ENCODE peak calls at places on chromosomes 11 and 22, in five cellular contexts. One of them, this sample, is unnamed.

GRCh38 chr11:14133381-14133780 is 170.9 kb downstream of the SPON1 start:
- DNase-seq in lower lobe of right lung: no peak
- DNase-seq in NCI-H2081: no peak
- DNase-seq in AML-193: no peak
- DNase-seq in B cell: no peak
- DNase-seq in this sample: no peak

GRCh38 chr22:29798318-29798717 is 31.1 kb downstream of the UQCR10 start:
- DNase-seq in NCI-H2081: no peak
- DNase-seq in AML-193: no peak
- DNase-seq in B cell: no peak
- DNase-seq in lower lobe of right lung: no peak
- DNase-seq in this sample: no peak

GRCh38 chr11:132022718-132023117 is 652.3 kb downstream of the NTM start:
- DNase-seq in NCI-H2081: no peak
- DNase-seq in AML-193: no peak
- DNase-seq in lower lobe of right lung: no peak
- DNase-seq in B cell: no peak
- DNase-seq in this sample: peak; percentile 94

GRCh38 chr11:70400643-70401042 is 2.3 kb downstream of the CTTN start:
- DNase-seq in AML-193: no peak
- DNase-seq in NCI-H2081: no peak
- DNase-seq in B cell: no peak
- DNase-seq in lower lobe of right lung: no peak
- DNase-seq in this sample: no peak

GRCh38 chr22:49255154-49255553 is 572.5 kb downstream of the BRD1 start:
- DNase-seq in NCI-H2081: no peak
- DNase-seq in B cell: no peak
- DNase-seq in AML-193: no peak
- DNase-seq in lower lobe of right lung: no peak
- DNase-seq in this sample: no peak

GRCh38 chr11:46640034-46640788 is 22.9 kb downstream of the ATG13 start:
- DNase-seq in NCI-H2081: no peak
- DNase-seq in B cell: no peak
- DNase-seq in AML-193: no peak
- DNase-seq in lower lobe of right lung: no peak
- DNase-seq in this sample: no peak

GRCh38 chr11:28209906-28210305 is 101.7 kb downstream of the METTL15 start:
- DNase-seq in AML-193: no peak
- DNase-seq in B cell: no peak
- DNase-seq in NCI-H2081: no peak
- DNase-seq in lower lobe of right lung: no peak
- DNase-seq in this sample: peak; percentile 23

GRCh38 chr11:108754901-108755625 is 90.2 kb downstream of the DDX10 start:
- DNase-seq in B cell: no peak
- DNase-seq in NCI-H2081: peak; percentile 29
- DNase-seq in AML-193: no peak
- DNase-seq in lower lobe of right lung: no peak
- DNase-seq in this sample: peak; percentile 55

GRCh38 chr11:86818466-86819282 is 18.3 kb downstream of the PRSS23 start:
- DNase-seq in B cell: peak; percentile 46
- DNase-seq in lower lobe of right lung: no peak
- DNase-seq in NCI-H2081: peak; percentile 67
- DNase-seq in AML-193: peak; percentile 67
- DNase-seq in this sample: peak; percentile 91

GRCh38 chr11:64608636-64609035 is 17.6 kb downstream of the SLC22A12 start:
- DNase-seq in NCI-H2081: no peak
- DNase-seq in B cell: no peak
- DNase-seq in lower lobe of right lung: no peak
- DNase-seq in AML-193: no peak
- DNase-seq in this sample: no peak

GRCh38 chr11:60705895-60706294 is 6.5 kb downstream of the MS4A8 start:
- DNase-seq in AML-193: no peak
- DNase-seq in lower lobe of right lung: no peak
- DNase-seq in B cell: no peak
- DNase-seq in NCI-H2081: no peak
- DNase-seq in this sample: no peak

GRCh38 chr22:48352086-48352911 is 1475.4 kb downstream of the BRD1 start:
- DNase-seq in NCI-H2081: no peak
- DNase-seq in AML-193: no peak
- DNase-seq in B cell: no peak
- DNase-seq in lower lobe of right lung: no peak
- DNase-seq in this sample: no peak

GRCh38 chr11:122659676-122660571 is 4.4 kb downstream of the UBASH3B start:
- DNase-seq in lower lobe of right lung: no peak
- DNase-seq in B cell: no peak
- DNase-seq in NCI-H2081: no peak
- DNase-seq in AML-193: no peak
- DNase-seq in this sample: no peak

GRCh38 chr11:76209956-76210885 is 3.9 kb upstream of the WNT11 start:
- DNase-seq in B cell: peak; percentile 47
- DNase-seq in AML-193: peak; percentile 43
- DNase-seq in lower lobe of right lung: peak; percentile 78
- DNase-seq in NCI-H2081: peak; percentile 55
- DNase-seq in this sample: peak; percentile 69

GRCh38 chr11:111522426-111522825 is 7.8 kb downstream of the HOATZ start:
- DNase-seq in AML-193: no peak
- DNase-seq in NCI-H2081: no peak
- DNase-seq in B cell: no peak
- DNase-seq in lower lobe of right lung: no peak
- DNase-seq in this sample: no peak

GRCh38 chr11:15196704-15197103 is 82.0 kb downstream of the INSC start:
- DNase-seq in lower lobe of right lung: no peak
- DNase-seq in B cell: no peak
- DNase-seq in NCI-H2081: no peak
- DNase-seq in AML-193: no peak
- DNase-seq in this sample: no peak

GRCh38 chr11:14905104-14906033 is 13.3 kb upstream of the CYP2R1 start:
- DNase-seq in lower lobe of right lung: peak; percentile 71
- DNase-seq in AML-193: no peak
- DNase-seq in NCI-H2081: no peak
- DNase-seq in B cell: peak; percentile 93
- DNase-seq in this sample: peak; percentile 33

GRCh38 chr11:98874050-98874449 is 146.7 kb upstream of the CNTN5 start:
- DNase-seq in lower lobe of right lung: no peak
- DNase-seq in AML-193: no peak
- DNase-seq in NCI-H2081: no peak
- DNase-seq in B cell: no peak
- DNase-seq in this sample: no peak

GRCh38 chr11:129720994-129721393 is 94.7 kb upstream of the TMEM45B start:
- DNase-seq in NCI-H2081: no peak
- DNase-seq in lower lobe of right lung: no peak
- DNase-seq in B cell: no peak
- DNase-seq in AML-193: no peak
- DNase-seq in this sample: no peak

GRCh38 chr11:38460901-38461300 is 1862.9 kb upstream of the RAG2 start:
- DNase-seq in B cell: no peak
- DNase-seq in lower lobe of right lung: peak; percentile 50
- DNase-seq in NCI-H2081: no peak
- DNase-seq in AML-193: no peak
- DNase-seq in this sample: peak; percentile 36

GRCh38 chr11:16774920-16775603 is 36.6 kb downstream of the C11orf58 start:
- DNase-seq in NCI-H2081: no peak
- DNase-seq in lower lobe of right lung: no peak
- DNase-seq in B cell: no peak
- DNase-seq in AML-193: no peak
- DNase-seq in this sample: no peak

GRCh38 chr11:133809525-133810178 is 35.7 kb downstream of the SPATA19 start:
- DNase-seq in AML-193: no peak
- DNase-seq in B cell: no peak
- DNase-seq in lower lobe of right lung: no peak
- DNase-seq in NCI-H2081: no peak
- DNase-seq in this sample: no peak

GRCh38 chr22:28018461-28018927 is 99.4 kb upstream of the PITPNB start:
- DNase-seq in lower lobe of right lung: peak; percentile 13
- DNase-seq in B cell: no peak
- DNase-seq in AML-193: no peak
- DNase-seq in NCI-H2081: no peak
- DNase-seq in this sample: no peak

GRCh38 chr11:60251485-60252207 is 8.7 kb upstream of the MS4A4E start:
- DNase-seq in AML-193: peak; percentile 20
- DNase-seq in B cell: peak; percentile 63
- DNase-seq in NCI-H2081: peak; percentile 48
- DNase-seq in lower lobe of right lung: no peak
- DNase-seq in this sample: no peak

GRCh38 chr11:74462631-74463030 is 4.7 kb downstream of the KCNE3 start:
- DNase-seq in B cell: no peak
- DNase-seq in lower lobe of right lung: no peak
- DNase-seq in NCI-H2081: no peak
- DNase-seq in AML-193: no peak
- DNase-seq in this sample: no peak

GRCh38 chr22:36660931-36661330 is 42.6 kb downstream of the CACNG2 start:
- DNase-seq in B cell: no peak
- DNase-seq in AML-193: no peak
- DNase-seq in NCI-H2081: no peak
- DNase-seq in lower lobe of right lung: no peak
- DNase-seq in this sample: no peak